ENCODE peak calls at places on chromosomes 3 and 15, in six cellular contexts. X is H1, R is fibroblast of lung, Q is cardiac muscle cell, J is tibial nerve, B is IMR-90. S is an unnamed sample. For H3K4me1, the result is how much of the 10 kb centered on the place peaks cover.

GRCh38 chr15:59933607-59934006 is 70.5 kb upstream of the FOXB1 start:
- DNase-seq in X (no peak), R (no peak), Q (no peak), J (no peak), B (no peak), S (no peak)

GRCh38 chr3:47012342-47013230 is 33.1 kb downstream of the NBEAL2 start:
- DNase-seq in X (no peak), R (no peak), Q (no peak), J (no peak), B (no peak), S (no peak)

GRCh38 chr15:62969442-62970089 is 73.0 kb upstream of the TPM1 start:
- DNase-seq in X (no peak), R (no peak), Q (no peak), J (no peak), B (no peak), S (no peak)

GRCh38 chr15:70327328-70328136 is 229.8 kb upstream of the TLE3 start:
- DNase-seq in X (peak), R (peak), Q (peak), J (no peak), B (peak), S (peak)

GRCh38 chr3:125087768-125088391 is 32.1 kb upstream of the HEG1 start:
- DNase-seq in X (no peak), R (peak), Q (peak), J (no peak), B (peak), S (no peak)

GRCh38 chr3:157152438-157152837 is 7.5 kb downstream of the CCNL1 start:
- DNase-seq in X (no peak), R (no peak), Q (no peak), J (no peak), B (no peak), S (no peak)

GRCh38 chr15:34753236-34753894 is 1.4 kb downstream of the GJD2 start:
- DNase-seq in X (peak), R (peak), Q (peak), J (no peak), B (peak), S (no peak)

GRCh38 chr3:52372822-52373504 is 56.8 kb downstream of the DNAH1 start:
- DNase-seq in X (peak), R (no peak), Q (no peak), J (peak), B (no peak), S (peak)

GRCh38 chr3:184135149-184135910 is at the start of gene EIF2B5:
- DNase-seq in X (peak), R (peak), Q (peak), J (peak), B (peak), S (peak)

GRCh38 chr3:134985841-134986520 is 190.9 kb downstream of the EPHB1 start:
- DNase-seq in X (no peak), R (peak), Q (no peak), J (no peak), B (no peak), S (no peak)

GRCh38 chr3:101038880-101039279 is 45.7 kb upstream of the ABI3BP start:
- DNase-seq in X (no peak), R (no peak), Q (no peak), J (no peak), B (no peak), S (no peak)
- H3K4me1 ChIP-seq in X (under half), R (under half), Q (under half), J (under half), B (under half), S (under half)

GRCh38 chr3:71456826-71457225 is 126.7 kb downstream of the FOXP1 start:
- DNase-seq in X (no peak), R (no peak), Q (no peak), J (no peak), B (peak), S (peak)
- H3K4me1 ChIP-seq in X (under half), R (under half), Q (under half), J (under half), B (under half), S (half or more)

DNA sequence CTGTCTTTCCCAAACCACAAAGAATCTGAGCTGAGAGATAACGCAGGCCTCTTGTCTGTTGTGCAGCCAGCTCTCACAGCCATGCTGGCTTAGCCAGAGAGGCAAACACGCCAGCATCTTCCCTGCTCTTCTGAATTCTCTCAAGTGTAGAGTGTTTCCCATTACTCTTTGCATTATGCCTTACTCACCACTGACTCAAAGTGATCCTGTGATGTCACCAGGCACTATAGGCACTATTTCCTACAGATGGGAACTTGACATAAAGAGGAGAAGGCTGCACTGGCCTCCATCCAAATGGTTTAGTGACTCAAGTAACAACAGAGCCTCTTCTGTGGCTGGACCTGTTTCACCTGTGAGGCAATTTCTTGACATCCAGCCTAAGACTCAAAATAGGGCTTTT is 44.4 kb downstream of the PDZRN3 start:
- DNase-seq in X (no peak), R (peak), Q (peak), J (no peak), B (peak), S (no peak)
- H3K4me1 ChIP-seq in X (under half), R (under half), Q (under half), J (under half), B (under half), S (under half)

GRCh38 chr3:195208183-195208582 is 62.8 kb downstream of the XXYLT1 start:
- DNase-seq in X (peak), R (no peak), Q (no peak), J (no peak), B (no peak), S (no peak)
- H3K4me1 ChIP-seq in X (under half), R (under half), Q (under half), J (under half), B (under half), S (under half)

GRCh38 chr3:130901463-130902204 is 7.8 kb downstream of the ATP2C1 start:
- DNase-seq in X (no peak), R (no peak), Q (no peak), J (no peak), B (no peak), S (peak)

GRCh38 chr3:130906374-130906995 is 12.6 kb downstream of the ATP2C1 start:
- DNase-seq in X (no peak), R (peak), Q (peak), J (no peak), B (peak), S (peak)

GRCh38 chr3:130905551-130905950 is 11.7 kb downstream of the ATP2C1 start:
- DNase-seq in X (no peak), R (no peak), Q (peak), J (no peak), B (peak), S (peak)

GRCh38 chr3:130900959-130901358 is 7.1 kb downstream of the ATP2C1 start:
- DNase-seq in X (no peak), R (peak), Q (no peak), J (no peak), B (peak), S (peak)

DNA sequence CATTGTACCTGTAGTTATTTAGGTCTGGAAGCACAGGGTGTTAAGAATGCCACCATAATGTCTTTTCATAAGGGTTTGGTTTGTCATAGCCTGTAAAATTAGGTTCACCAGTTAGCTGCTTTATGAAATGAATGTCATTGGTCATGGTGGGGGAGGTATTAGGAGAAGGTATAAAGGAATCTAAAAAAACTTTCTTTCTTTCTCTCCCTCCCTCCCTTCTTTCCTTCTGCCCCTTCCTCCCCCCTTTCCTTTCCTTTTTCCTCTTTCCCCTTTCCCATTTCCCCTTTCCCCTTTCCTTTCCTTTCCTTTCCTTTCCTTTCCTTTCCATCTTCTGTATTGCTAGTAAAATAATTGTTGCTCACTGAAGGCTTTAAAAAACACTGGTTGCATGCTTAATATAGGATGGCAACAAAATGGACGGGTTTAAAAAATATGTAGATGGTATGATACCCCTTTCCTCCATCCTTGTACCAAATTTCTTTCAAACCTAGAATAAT is 9.6 kb downstream of the ATP2C1 start:
- DNase-seq in X (no peak), R (no peak), Q (no peak), J (no peak), B (no peak), S (no peak)
- H3K4me1 ChIP-seq in X (under half), R (under half), Q (under half), J (under half), B (under half), S (half or more)

GRCh38 chr3:56210201-56210774 is 258.0 kb downstream of the ERC2 start:
- DNase-seq in X (no peak), R (no peak), Q (no peak), J (no peak), B (no peak), S (no peak)
- H3K4me1 ChIP-seq in X (under half), R (under half), Q (under half), J (under half), B (under half), S (under half)

DNA sequence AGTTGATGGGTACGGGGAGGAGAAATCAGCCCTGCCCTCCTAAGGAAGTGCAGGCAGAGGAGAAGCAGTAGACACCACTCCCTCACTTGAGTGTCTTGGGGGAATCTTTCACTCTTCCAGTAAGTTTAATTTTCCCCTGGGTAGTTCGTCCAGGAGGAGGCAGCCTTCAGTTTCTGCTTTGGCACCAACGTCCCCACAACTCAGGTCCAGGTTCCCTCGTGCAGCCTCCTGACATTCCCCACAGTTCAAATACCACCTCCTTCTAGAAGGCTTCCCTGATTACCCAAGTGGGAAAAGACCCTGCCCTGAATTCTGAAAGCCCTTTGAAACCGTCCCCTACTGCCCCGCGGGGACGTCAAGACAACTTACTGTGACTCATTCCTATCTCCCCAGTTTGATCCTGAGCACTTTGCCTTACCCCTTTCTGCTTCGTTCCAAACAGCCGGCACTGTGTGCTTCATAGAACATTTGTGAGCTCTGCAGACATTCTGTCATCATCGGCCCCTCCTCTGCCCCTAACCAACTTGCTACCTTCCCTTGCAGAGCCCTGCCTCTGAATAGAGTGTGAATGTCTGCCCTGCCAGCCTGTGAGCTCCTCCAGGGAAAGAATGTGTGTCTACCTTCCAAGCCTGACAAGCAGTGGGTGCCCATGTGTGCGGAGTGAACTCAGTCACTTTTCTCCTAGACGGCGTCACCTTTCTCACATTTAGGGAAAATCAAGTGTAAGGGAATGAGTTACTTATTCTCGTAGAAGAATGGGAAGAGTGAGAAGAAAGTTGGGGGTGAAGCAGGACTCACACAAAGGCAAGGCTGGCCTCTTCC is 14.5 kb upstream of the SRP14 start:
- DNase-seq in X (no peak), R (no peak), Q (no peak), J (no peak), B (no peak), S (no peak)
- H3K4me1 ChIP-seq in X (under half), R (under half), Q (under half), J (under half), B (under half), S (under half)

DNA sequence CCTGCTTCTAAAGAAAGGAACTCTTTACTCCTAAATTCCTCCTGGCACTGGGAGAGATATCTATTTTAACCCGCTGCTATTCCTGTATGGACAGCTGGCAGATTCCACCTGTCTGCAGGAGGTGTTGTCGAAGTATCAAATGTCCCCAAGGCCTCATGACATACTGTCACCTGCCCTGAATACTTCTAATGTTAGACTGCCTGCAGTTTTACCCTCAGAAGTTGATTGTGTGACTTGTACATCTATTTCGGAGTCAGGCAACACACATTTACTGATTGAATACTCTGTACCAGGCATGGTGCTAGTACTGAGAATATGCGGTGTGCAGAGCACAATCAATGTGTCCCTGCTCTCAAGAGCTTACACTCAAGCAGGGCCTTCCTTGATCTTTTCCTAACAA is 38.6 kb downstream of the PDZRN3 start:
- DNase-seq in X (no peak), R (no peak), Q (no peak), J (no peak), B (no peak), S (no peak)
- H3K4me1 ChIP-seq in X (under half), R (under half), Q (under half), J (under half), B (under half), S (under half)

GRCh38 chr3:115655761-115656282 is 32.5 kb downstream of the GAP43 start:
- DNase-seq in X (no peak), R (no peak), Q (no peak), J (no peak), B (no peak), S (no peak)

GRCh38 chr3:115659253-115659652 is 35.9 kb downstream of the GAP43 start:
- DNase-seq in X (no peak), R (no peak), Q (no peak), J (no peak), B (no peak), S (no peak)

GRCh38 chr3:115658337-115659181 is 35.2 kb downstream of the GAP43 start:
- DNase-seq in X (peak), R (peak), Q (peak), J (peak), B (peak), S (peak)

GRCh38 chr3:115658032-115658336 is 34.7 kb downstream of the GAP43 start:
- DNase-seq in X (no peak), R (no peak), Q (no peak), J (no peak), B (no peak), S (no peak)

GRCh38 chr3:115657168-115657567 is 33.9 kb downstream of the GAP43 start:
- DNase-seq in X (no peak), R (no peak), Q (no peak), J (no peak), B (no peak), S (no peak)
- H3K4me1 ChIP-seq in X (under half), R (under half), Q (under half), J (under half), B (under half), S (under half)

DNA sequence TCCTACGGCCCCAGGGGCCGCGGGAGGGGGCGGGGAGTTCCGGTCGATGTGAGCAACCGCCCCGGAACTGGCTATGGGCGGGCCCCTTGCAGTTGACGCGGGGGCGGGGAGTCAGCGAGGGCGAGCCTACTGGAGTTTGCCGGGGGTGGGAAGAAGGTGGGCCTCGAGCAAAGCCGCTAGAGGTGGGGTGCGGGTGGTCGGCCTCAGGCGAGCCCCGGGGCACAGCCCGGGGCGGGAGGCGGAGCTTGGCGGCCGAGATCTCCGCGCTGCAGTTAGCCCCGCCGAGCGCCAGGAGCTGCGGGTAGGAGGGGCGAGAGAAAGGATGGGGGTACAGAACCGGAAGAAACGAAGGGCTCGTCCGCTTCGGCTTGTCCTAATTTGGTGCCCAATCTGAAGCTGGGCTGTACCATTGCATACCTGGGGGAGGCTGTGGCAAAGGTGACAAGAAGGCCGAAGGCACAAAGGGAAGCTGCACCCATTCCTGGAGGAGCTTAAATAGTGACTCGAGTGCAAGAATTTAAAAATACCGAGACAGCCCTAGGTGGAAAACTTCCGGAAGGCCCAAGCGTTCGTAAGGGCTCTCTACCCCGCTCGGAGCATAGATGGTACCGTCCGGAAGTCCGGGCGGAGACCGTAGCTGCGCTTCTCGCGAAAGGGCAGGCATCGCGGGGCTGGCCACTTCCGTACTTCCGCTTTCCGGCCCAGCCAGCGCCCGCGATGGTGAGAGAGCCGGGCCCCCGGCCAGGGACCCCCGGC is at the start of the genes ARPC4 and TADA3:
- DNase-seq in X (peak), R (peak), Q (peak), J (peak), B (peak), S (peak)
- H3K4me1 ChIP-seq in X (under half), R (under half), Q (under half), J (under half), B (under half), S (under half)